ENCODE peak calls at places on chromosomes 3 and 15, in nine cellular contexts. S is mammary epithelial cell; I is stomach; P is mucosa of descending colon; F is naive thymus-derived CD4-positive, alpha-beta T cell; X is adipocyte; W is effector memory CD4-positive, alpha-beta T cell; D is mesenchymal stem cell; M is astrocyte. N is an unnamed sample. For H3K36me3, the result is how much of the 10 kb centered on the place peaks cover.

GRCh38 chr3:20055020-20055775 is 15.0 kb downstream of the KAT2B start:
- DNase-seq in F (no peak), M (no peak), D (no peak), I (no peak), X (no peak), S (no peak), P (no peak), W (no peak), N (no peak)

GRCh38 chr3:127949446-127949845 is 34.4 kb downstream of the KBTBD12 start:
- DNase-seq in S (no peak), F (no peak), I (no peak), P (no peak), D (no peak), W (no peak), X (no peak), M (no peak), N (no peak)

GRCh38 chr15:76342382-76343201 is 6.0 kb downstream of the ISL2 start:
- DNase-seq in X (no peak), S (no peak), P (peak), M (no peak), F (no peak), W (no peak), D (no peak), I (no peak), N (peak)

GRCh38 chr15:44541282-44541958 is 4.5 kb downstream of the EIF3J start:
- DNase-seq in S (peak), W (no peak), F (no peak), X (peak), I (no peak), P (no peak), M (peak), D (peak), N (no peak)

GRCh38 chr3:182729903-182730674 is 63.2 kb upstream of the ATP11B start:
- DNase-seq in W (no peak), S (no peak), X (no peak), F (no peak), P (no peak), M (no peak), D (no peak), I (no peak), N (no peak)

GRCh38 chr3:4551826-4552442 is 58.8 kb downstream of the ITPR1 start:
- DNase-seq in F (no peak), W (no peak), D (no peak), S (no peak), I (no peak), X (no peak), P (no peak), M (no peak), N (no peak)

GRCh38 chr3:37024820-37025405 is 31.6 kb downstream of the MLH1 start:
- DNase-seq in I (no peak), M (no peak), S (no peak), F (no peak), X (no peak), D (no peak), P (no peak), W (no peak), N (no peak)

GRCh38 chr15:89071471-89071870 is 16.8 kb upstream of the ABHD2 start:
- DNase-seq in X (no peak), W (no peak), D (no peak), P (no peak), I (no peak), F (no peak), S (no peak), M (no peak), N (no peak)

GRCh38 chr3:25339220-25339619 is 88.8 kb upstream of the RARB start:
- DNase-seq in W (no peak), F (no peak), D (no peak), S (no peak), I (no peak), M (peak), P (no peak), X (no peak), N (no peak)

GRCh38 chr3:73502609-73503560 is 121.9 kb downstream of the PDZRN3 start:
- DNase-seq in S (peak), M (peak), F (peak), W (no peak), X (peak), P (peak), I (peak), D (peak), N (peak)

GRCh38 chr3:52849656-52850055 is 14.8 kb upstream of the MUSTN1 start:
- DNase-seq in F (no peak), D (no peak), M (no peak), S (no peak), W (no peak), X (no peak), I (no peak), P (no peak), N (no peak)

GRCh38 chr3:52851348-52851747 is 16.5 kb upstream of the MUSTN1 start:
- DNase-seq in S (peak), F (peak), P (peak), M (no peak), I (no peak), W (no peak), X (peak), D (peak), N (peak)

GRCh38 chr3:52854013-52854412 is 19.2 kb upstream of the MUSTN1 start:
- DNase-seq in W (no peak), S (no peak), I (no peak), M (no peak), X (no peak), D (no peak), P (no peak), F (no peak), N (peak)

GRCh38 chr3:52848617-52849016 is 13.8 kb upstream of the MUSTN1 start:
- DNase-seq in I (no peak), X (peak), P (no peak), M (peak), W (no peak), F (no peak), S (peak), D (peak), N (no peak)

GRCh38 chr3:52852419-52852818 is 17.6 kb upstream of the MUSTN1 start:
- DNase-seq in F (no peak), X (no peak), P (no peak), D (no peak), I (no peak), M (no peak), S (no peak), W (no peak), N (no peak)
- H3K36me3 ChIP-seq in F (under half), X (under half), P (under half), D (under half), I (half or more), M (under half), S (under half), W (under half), N (under half)

GRCh38 chr3:31753050-31753425 is 220.3 kb downstream of the STT3B start:
- DNase-seq in I (no peak), M (no peak), F (no peak), D (no peak), P (no peak), S (no peak), X (no peak), W (no peak), N (no peak)
- H3K36me3 ChIP-seq in I (under half), M (under half), F (under half), D (under half), P (under half), S (under half), X (under half), W (under half), N (under half)

DNA sequence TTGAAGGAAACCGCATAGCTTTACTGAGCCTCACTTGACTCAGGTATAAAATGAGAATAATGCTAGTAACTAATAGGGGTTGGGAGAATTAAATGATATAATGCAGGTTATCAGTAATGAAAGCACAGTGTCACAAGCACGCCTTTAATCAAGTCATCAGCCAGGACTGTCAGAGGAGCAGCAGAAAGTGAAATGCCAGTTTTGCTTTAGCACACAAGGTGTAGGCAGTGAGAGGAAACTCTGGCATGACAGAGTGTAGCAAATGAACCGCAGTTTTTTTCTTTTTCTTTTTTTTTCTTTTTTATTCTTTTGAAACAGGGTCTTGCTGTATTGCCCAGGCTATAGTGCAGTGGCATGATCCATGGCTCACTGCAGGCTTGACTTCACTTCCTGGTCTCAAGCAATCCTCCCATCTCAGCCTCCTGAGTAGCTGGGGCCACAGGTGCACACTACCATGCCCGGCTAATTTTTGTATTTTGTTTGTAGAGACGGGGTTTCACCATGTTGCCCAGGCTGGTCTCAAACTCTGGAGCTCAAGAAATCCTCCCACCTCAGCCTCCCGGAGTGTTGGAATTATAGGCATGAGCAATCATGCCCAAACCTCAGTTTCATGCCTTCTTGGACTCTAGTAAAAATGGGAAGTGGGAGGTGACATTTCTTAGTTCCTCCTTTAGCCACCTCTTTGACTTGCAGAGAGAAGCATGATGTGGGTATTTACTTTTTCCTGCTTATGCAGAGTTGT is 9.7 kb upstream of the SCAANT1 start:
- DNase-seq in X (no peak), S (no peak), M (no peak), P (no peak), F (no peak), D (no peak), I (no peak), W (no peak), N (no peak)
- H3K36me3 ChIP-seq in X (half or more), S (under half), M (under half), P (under half), F (under half), D (half or more), I (half or more), W (under half), N (under half)

GRCh38 chr3:39485547-39485946 is 18.1 kb downstream of the MOBP start:
- DNase-seq in P (no peak), X (no peak), M (no peak), I (no peak), W (no peak), D (no peak), S (no peak), F (no peak), N (no peak)

GRCh38 chr3:39474126-39474515 is 6.6 kb downstream of the MOBP start:
- DNase-seq in S (no peak), X (peak), P (no peak), W (no peak), M (no peak), F (no peak), I (no peak), D (no peak), N (no peak)

GRCh38 chr3:39476783-39477182 is 9.3 kb downstream of the MOBP start:
- DNase-seq in S (no peak), I (no peak), X (no peak), M (no peak), W (no peak), P (no peak), F (no peak), D (no peak), N (no peak)

GRCh38 chr3:39478226-39478625 is 10.7 kb downstream of the MOBP start:
- DNase-seq in F (no peak), P (no peak), D (no peak), W (no peak), S (no peak), M (no peak), X (no peak), I (no peak), N (no peak)

DNA sequence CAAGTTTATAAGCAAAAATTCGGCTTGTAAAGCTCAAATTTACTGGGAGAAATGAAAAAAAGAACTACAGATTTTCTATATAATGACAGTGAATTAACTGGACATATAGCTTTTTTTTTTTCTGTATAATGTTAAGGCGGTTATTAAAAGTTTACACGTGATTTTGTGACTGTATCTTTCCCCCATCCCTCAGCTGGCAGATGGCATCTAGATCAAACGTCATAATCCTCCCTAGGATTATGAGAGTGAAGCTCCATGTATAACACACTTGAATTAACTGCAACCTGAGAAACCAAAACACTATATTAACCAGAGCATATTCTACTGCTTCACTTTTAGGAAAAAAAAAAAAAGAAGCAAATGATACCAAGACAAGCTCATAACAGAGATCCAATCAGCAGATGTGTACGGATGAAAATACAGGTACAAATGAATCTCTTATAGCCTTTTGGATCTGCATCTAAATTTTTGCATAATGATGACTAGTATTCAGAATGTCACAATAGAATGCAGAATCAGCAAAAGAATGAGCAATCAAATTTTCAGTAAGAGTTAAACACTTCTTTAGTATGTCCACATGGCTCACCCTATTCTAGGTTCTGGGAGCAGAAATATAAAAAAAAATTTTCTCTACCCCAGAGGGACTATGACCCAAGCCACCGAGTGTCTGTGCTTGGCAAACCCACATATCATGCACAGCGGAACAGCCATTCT is 12.4 kb downstream of the MOBP start:
- DNase-seq in D (no peak), F (no peak), X (no peak), M (no peak), I (no peak), S (no peak), P (no peak), W (no peak), N (no peak)
- H3K36me3 ChIP-seq in D (under half), F (under half), X (under half), M (under half), I (under half), S (under half), P (under half), W (under half), N (under half)

DNA sequence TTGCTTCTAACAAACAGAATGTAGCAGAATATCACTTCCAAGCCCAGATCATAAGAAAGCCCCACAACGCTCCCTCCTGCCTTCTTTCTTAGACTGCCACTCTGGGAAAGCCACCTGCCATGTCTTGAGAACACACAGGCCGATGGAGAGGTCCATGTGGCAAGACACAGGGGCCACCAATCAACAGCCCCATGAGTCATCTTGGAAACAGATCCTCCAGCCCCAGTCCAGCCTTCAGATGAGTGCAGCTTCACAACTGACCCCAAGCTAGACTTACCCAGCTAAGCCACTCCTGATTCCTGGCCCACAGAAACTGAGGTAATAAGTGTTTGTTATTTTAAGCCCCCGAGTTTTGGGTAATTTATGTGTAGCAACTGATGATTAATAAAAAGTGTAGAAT is 39.7 kb downstream of the PTH1R start:
- DNase-seq in W (no peak), I (no peak), X (no peak), F (no peak), S (no peak), P (no peak), M (no peak), D (no peak), N (no peak)
- H3K36me3 ChIP-seq in W (under half), I (half or more), X (half or more), F (under half), S (under half), P (under half), M (under half), D (half or more), N (under half)

DNA sequence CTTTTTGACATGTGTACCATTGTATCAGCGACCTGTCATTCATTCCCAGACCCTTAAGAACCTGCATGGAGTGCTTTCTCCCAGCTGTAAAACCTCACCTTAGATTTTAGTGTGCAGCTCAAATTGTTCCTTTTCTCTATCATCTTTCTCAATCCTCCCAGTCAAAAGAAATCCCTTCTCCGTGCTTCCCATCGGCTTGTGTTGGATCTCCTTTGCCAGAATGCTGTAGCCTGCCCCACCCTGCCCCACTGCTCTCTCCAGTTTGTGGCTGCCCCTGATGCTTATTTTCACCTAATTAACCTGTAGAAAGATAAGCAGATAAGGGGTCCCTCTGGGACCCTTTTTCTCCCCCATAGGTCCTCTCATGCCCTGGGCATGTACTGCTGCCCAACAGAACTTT is 51.1 kb downstream of the ANXA2 start:
- DNase-seq in W (no peak), M (no peak), X (no peak), S (no peak), D (no peak), F (no peak), P (no peak), I (no peak), N (no peak)
- H3K36me3 ChIP-seq in W (under half), M (half or more), X (half or more), S (under half), D (half or more), F (under half), P (under half), I (half or more), N (under half)

GRCh38 chr15:65917407-65917756 is 48.1 kb downstream of the RAB11A start:
- DNase-seq in S (no peak), D (no peak), F (no peak), P (no peak), X (no peak), W (no peak), I (no peak), M (no peak), N (peak)

GRCh38 chr15:65918357-65918920 is 49.1 kb downstream of the RAB11A start:
- DNase-seq in S (no peak), X (no peak), P (no peak), I (no peak), W (no peak), F (no peak), M (no peak), D (no peak), N (peak)

GRCh38 chr15:65918936-65919335 is 49.6 kb downstream of the RAB11A start:
- DNase-seq in I (no peak), F (no peak), M (no peak), S (no peak), D (no peak), P (no peak), W (no peak), X (no peak), N (no peak)

GRCh38 chr15:65916664-65917406 is 47.5 kb downstream of the RAB11A start:
- DNase-seq in M (peak), P (peak), F (no peak), S (peak), W (no peak), D (peak), X (peak), I (peak), N (peak)

DNA sequence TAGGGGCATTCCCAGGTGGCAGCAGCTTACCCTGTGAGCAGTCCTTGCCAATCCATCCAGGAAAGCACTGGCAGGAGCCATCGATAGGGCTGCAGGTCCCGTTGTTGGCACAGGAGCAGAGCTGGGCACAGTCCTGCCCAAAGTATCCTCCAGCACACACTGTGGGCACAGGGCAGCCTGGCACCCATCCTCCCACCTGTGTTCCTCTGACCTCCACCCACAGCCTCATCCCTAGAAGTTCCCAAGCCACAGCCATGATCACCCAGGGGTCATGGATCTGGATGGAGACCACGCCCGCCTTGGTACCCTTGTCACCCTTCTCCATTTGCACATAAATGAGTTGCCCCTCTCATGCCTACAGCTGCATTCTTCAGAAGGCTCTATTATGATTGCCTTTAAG is 48.6 kb downstream of the RAB11A start:
- DNase-seq in F (no peak), M (no peak), D (no peak), P (no peak), S (no peak), I (no peak), W (no peak), X (no peak), N (peak)
- H3K36me3 ChIP-seq in F (under half), M (under half), D (under half), P (under half), S (under half), I (under half), W (under half), X (under half), N (under half)

GRCh38 chr15:40984406-40984805 is 31.1 kb downstream of the CHAC1 start:
- DNase-seq in F (no peak), X (no peak), W (no peak), P (no peak), S (no peak), M (no peak), I (no peak), D (no peak), N (no peak)
- H3K36me3 ChIP-seq in F (half or more), X (half or more), W (half or more), P (under half), S (under half), M (under half), I (half or more), D (half or more), N (under half)

N was measured in H7.